ENCODE peak calls at places on chromosomes 11 and 22, in six cellular contexts. T is H9, B is IMR-90, L is mesendoderm, U is mesenchymal stem cell, D is H1. I is an unnamed sample.

GRCh38 chr11:112085822-112086421 is 634 bp downstream of the TIMM8B start:
- DNase-seq in T (no peak), B (peak; percentile 17), L (peak; percentile 36), U (peak; percentile 46), D (peak; percentile 50), I (no peak)

GRCh38 chr11:10784229-10785145 is 24.2 kb downstream of the EIF4G2 start:
- DNase-seq in T (no peak), B (peak; percentile 35), L (peak; percentile 85), U (peak; percentile 23), D (no peak), I (peak; percentile 9)

GRCh38 chr11:118485273-118485672 is 42.0 kb upstream of the TTC36 start:
- DNase-seq in T (no peak), B (no peak), L (no peak), U (no peak), D (no peak), I (no peak)

GRCh38 chr22:32628626-32629587 is 154.3 kb downstream of the FBXO7 start:
- DNase-seq in T (no peak), B (peak; percentile 97), L (no peak), U (peak; percentile 80), D (no peak), I (no peak)

GRCh38 chr11:121964591-121964990 is 151.4 kb downstream of the BLID start:
- DNase-seq in T (no peak), B (peak; percentile 64), L (peak; percentile 3), U (peak; percentile 77), D (no peak), I (no peak)

GRCh38 chr22:37808294-37808657 is 542 bp downstream of the GCAT start:
- DNase-seq in T (peak; percentile 26), B (peak; percentile 62), L (no peak), U (peak; percentile 67), D (no peak), I (no peak)

GRCh38 chr11:28743101-28743550 is 634.9 kb downstream of the METTL15 start:
- DNase-seq in T (no peak), B (peak; percentile 69), L (peak; percentile 19), U (peak; percentile 27), D (no peak), I (no peak)

GRCh38 chr11:68409748-68410344 is 50.7 kb upstream of the PPP6R3 start:
- DNase-seq in T (no peak), B (no peak), L (no peak), U (no peak), D (no peak), I (no peak)

GRCh38 chr11:111305871-111306270 is 7.5 kb downstream of the POU2AF3 start:
- DNase-seq in T (no peak), B (no peak), L (no peak), U (no peak), D (no peak), I (no peak)

GRCh38 chr22:39592104-39593060 is 21.8 kb downstream of the CACNA1I start:
- DNase-seq in T (no peak), B (peak; percentile 80), L (peak; percentile 72), U (peak; percentile 85), D (no peak), I (no peak)

GRCh38 chr11:14625804-14626203 is 17.8 kb upstream of the PDE3B start:
- DNase-seq in T (no peak), B (no peak), L (no peak), U (no peak), D (no peak), I (no peak)

GRCh38 chr11:93662177-93662575 is 694 bp downstream of the CEP295 start:
- DNase-seq in T (no peak), B (no peak), L (no peak), U (no peak), D (no peak), I (no peak)

GRCh38 chr22:49768077-49768476 is 59.6 kb downstream of the BRD1 start:
- DNase-seq in T (no peak), B (no peak), L (no peak), U (no peak), D (no peak), I (no peak)

GRCh38 chr11:12756867-12757266 is 82.6 kb downstream of the TEAD1 start:
- DNase-seq in T (no peak), B (no peak), L (no peak), U (no peak), D (no peak), I (no peak)

GRCh38 chr22:47804281-47804680 is 1041.8 kb downstream of the TBC1D22A start:
- DNase-seq in T (no peak), B (no peak), L (no peak), U (no peak), D (no peak), I (no peak)

GRCh38 chr11:31802990-31803812 is 7.9 kb downstream of the PAX6 start:
- DNase-seq in T (no peak), B (no peak), L (peak; percentile 54), U (no peak), D (peak; percentile 66), I (no peak)

GRCh38 chr22:40394607-40395006 is 24.2 kb downstream of the SGSM3 start:
- DNase-seq in T (no peak), B (no peak), L (no peak), U (no peak), D (no peak), I (no peak)

GRCh38 chr11:2980168-2980840 is 11.8 kb downstream of the NAP1L4 start:
- DNase-seq in T (no peak), B (no peak), L (no peak), U (no peak), D (no peak), I (no peak)

GRCh38 chr11:128498846-128499245 is 88.5 kb downstream of the ETS1 start:
- DNase-seq in T (no peak), B (peak; percentile 67), L (peak; percentile 80), U (peak; percentile 82), D (no peak), I (no peak)

GRCh38 chr22:40009953-40010751 is 15.4 kb downstream of the FAM83F start:
- DNase-seq in T (no peak), B (no peak), L (no peak), U (no peak), D (no peak), I (no peak)

DNA sequence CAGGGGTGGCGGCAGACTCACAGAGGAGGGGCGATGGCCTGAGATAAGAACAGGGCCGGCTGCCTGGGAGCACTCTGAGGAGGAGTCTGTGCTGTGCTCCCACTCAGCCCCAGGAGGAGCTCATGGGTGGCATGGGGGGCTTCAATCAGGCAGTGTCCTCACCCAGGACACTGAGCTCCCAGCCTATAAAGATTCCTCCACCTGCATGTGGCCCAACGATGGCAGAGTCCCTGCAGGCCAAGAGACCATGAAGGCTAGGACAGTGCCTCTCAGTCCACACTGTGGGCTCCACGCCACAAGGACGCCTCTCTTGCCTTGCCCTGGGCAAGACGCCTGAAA is 1.9 kb downstream of the CST6 start:
- DNase-seq in T (no peak), B (no peak), L (no peak), U (no peak), D (no peak), I (no peak)
- H2BK120ac ChIP-seq in T (no peak overlapping the region), B (no peak overlapping the region), L (no peak overlapping the region), U (no peak overlapping the region), D (no peak overlapping the region), I (no peak overlapping the region)

GRCh38 chr11:20034941-20035340 is 125.3 kb downstream of the DBX1 start:
- DNase-seq in T (no peak), B (no peak), L (no peak), U (no peak), D (no peak), I (no peak)
- H2BK120ac ChIP-seq in T (no peak overlapping the region), B (no peak overlapping the region), L (no peak overlapping the region), U (no peak overlapping the region), D (no peak overlapping the region), I (no peak overlapping the region)

GRCh38 chr22:44693756-44694155 is 8.2 kb upstream of the PRR5 start:
- DNase-seq in T (no peak), B (no peak), L (no peak), U (no peak), D (no peak), I (no peak)

GRCh38 chr22:44692662-44693007 is 9.4 kb upstream of the PRR5 start:
- DNase-seq in T (no peak), B (no peak), L (no peak), U (no peak), D (no peak), I (no peak)

GRCh38 chr22:44689915-44690524 is 12.0 kb upstream of the PRR5 start:
- DNase-seq in T (no peak), B (no peak), L (no peak), U (no peak), D (no peak), I (no peak)

GRCh38 chr22:44693145-44693544 is 8.9 kb upstream of the PRR5 start:
- DNase-seq in T (no peak), B (no peak), L (no peak), U (no peak), D (no peak), I (no peak)

DNA sequence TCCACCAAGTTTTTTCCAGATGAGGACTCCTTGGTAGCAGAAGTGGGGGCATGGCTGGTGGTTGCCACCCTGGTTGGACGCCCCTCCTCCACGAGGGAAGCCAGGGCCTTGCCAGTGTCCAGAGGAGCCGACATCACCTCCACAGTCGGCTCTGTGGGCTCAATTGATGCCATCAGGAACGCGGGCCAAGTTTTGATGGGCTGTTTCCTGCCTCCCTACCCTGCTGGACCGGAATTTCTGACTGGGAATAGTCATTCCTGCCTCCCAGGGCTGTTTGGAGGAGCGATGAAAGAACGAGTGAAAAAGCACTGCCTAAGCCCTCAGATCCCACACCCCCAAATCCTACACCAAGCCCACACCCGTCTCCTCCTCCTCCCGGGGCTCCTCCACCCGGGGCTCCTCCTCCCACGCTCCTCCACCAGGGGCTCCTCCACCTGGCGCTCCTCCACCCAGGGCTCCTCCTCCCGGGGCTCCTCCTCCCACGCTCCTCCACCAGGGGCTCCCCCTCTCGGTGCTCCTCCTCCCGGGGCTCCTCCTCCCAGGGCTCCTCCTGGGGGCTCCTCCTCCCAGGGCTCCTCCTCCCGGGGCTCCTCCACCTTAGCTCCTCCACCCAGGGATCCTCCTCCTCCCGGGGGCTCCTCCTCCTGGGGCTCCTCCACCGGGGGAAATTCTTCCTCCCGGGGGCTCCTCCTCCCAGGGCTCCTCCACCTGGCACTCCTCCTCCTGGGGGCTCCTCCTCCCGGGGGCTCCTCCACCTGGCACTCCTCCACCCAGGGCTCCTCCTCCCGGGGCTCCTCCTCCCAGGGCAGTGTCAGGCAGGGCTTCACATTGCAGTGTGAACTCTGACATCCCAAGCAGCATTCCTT is 10.0 kb upstream of the PRR5 start:
- DNase-seq in T (no peak), B (no peak), L (peak; percentile 80), U (no peak), D (no peak), I (no peak)
- H2BK120ac ChIP-seq in T (no peak overlapping the region), B (no peak overlapping the region), L (no peak overlapping the region), U (no peak overlapping the region), D (no peak overlapping the region), I (no peak overlapping the region)

DNA sequence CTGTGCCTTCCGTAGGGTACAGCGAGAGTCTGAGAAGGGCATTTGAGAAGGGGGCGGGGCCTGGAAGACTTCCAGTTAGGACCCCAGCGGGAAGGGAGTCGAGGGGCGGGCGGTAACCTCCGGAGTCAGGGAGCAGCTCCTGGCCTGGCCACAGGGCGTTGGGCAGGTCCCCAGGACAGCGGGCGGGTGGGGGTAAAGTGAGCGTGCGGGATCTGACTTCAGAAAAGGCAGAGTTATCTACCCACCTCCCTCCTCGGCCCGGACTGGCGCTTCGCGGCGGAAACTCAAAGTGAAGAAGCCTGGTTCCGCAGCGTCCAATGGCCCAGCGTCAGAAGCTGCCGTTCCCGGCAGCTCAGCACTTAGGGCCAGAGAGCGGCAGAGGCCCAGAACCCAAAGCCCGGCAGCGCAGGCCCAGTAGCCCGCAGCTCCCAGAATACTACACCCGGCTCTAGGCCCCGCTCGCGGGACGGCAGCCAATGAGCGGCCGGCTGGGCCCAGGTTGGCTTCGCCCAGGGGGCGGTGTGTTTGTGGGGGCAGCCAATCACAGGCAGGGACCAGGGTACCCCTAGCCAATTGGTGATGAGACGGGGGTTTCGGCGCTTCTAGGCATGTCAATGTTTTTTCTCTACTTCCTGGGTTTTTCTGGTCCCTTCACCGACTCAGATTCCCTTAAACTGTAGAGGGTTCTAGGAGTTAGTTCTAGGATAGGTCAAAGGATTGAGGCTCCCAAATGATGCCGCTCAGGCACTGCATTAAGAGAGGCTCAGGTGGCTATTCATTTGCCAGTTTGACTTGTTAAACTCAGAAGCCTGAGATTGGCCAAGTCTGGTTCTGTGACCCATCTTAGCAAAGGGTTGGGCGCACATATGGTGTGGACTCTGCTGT is at the start of gene TRIM68:
- DNase-seq in T (peak; percentile 97), B (peak; percentile 95), L (peak; percentile 98), U (peak; percentile 96), D (peak; percentile 92), I (peak; percentile 78)
- H2BK120ac ChIP-seq in T (no peak within 1 kb of the TSS), B (no peak within 1 kb of the TSS), L (no peak within 1 kb of the TSS), U (peak within 1 kb of the TSS; percentile 92), D (no peak within 1 kb of the TSS), I (no peak within 1 kb of the TSS)